ENCODE peak calls at places on chromosome X, in six cellular contexts. I is GM03348; D is NCI-H1436 treated with DMSO at 0.1 percent for 48 hours; W is iris pigment epithelial cell; Y is stimulated activated CD4-positive, alpha-beta T cell treated with anti-CD3 and anti-CD28 coated beads, Interleukin-2, amount 100 ng/mL, for 48 hours; C is NCI-H2029 treated with DMSO at 0.1 percent for 48 hours. X is an unnamed sample.

GRCh38 chrX:135520022-135520552 is 373 bp upstream of the INTS6L start:
- DNase-seq in I (peak), D (no peak), W (peak), Y (no peak), C (no peak), X (no peak)

GRCh38 chrX:14351889-14352288 is 177.4 kb upstream of the GLRA2 start:
- DNase-seq in I (no peak), D (no peak), W (no peak), Y (no peak), C (no peak), X (no peak)

GRCh38 chrX:107154787-107155620 is 36.4 kb upstream of the RBM41 start:
- DNase-seq in I (no peak), D (no peak), W (peak), Y (no peak), C (peak), X (no peak)

GRCh38 chrX:37926700-37927099 is 79.3 kb upstream of the DYNLT3 start:
- DNase-seq in I (peak), D (no peak), W (peak), Y (no peak), C (peak), X (no peak)

GRCh38 chrX:2608638-2609430 is 82.3 kb upstream of the CD99 start:
- DNase-seq in I (peak), D (no peak), W (peak), Y (peak), C (no peak), X (no peak)

GRCh38 chrX:124818764-124819163 is 472.4 kb downstream of the SH2D1A start:
- DNase-seq in I (no peak), D (no peak), W (no peak), Y (no peak), C (no peak), X (no peak)

GRCh38 chrX:74370482-74370881 is 50.8 kb upstream of the SLC16A2 start:
- DNase-seq in I (no peak), D (no peak), W (no peak), Y (no peak), C (no peak), X (no peak)

GRCh38 chrX:110414679-110415439 is 56.2 kb downstream of the RTL9 start:
- DNase-seq in I (no peak), D (no peak), W (peak), Y (no peak), C (no peak), X (no peak)

X was measured in SHP77 treated with DMSO at 0.1 percent for 48 hours.